ENCODE peak calls at places on chromosomes 6 and 20, in five cellular contexts. One of them, this sample, is unnamed.

GRCh38 chr20:16556299-16556698 is 16.9 kb downstream of the KIF16B start:
- DNase-seq in AG09309: no peak
- DNase-seq in adrenal gland: no peak
- DNase-seq in astrocyte of the spinal cord: no peak
- DNase-seq in tibial nerve: no peak
- DNase-seq in this sample: no peak

GRCh38 chr20:55515831-55516230 is 489.5 kb downstream of the CBLN4 start:
- DNase-seq in astrocyte of the spinal cord: no peak
- DNase-seq in AG09309: no peak
- DNase-seq in adrenal gland: no peak
- DNase-seq in tibial nerve: no peak
- DNase-seq in this sample: no peak

GRCh38 chr6:147205690-147206600 is 1.7 kb downstream of the STXBP5 start:
- DNase-seq in AG09309: no peak
- DNase-seq in adrenal gland: peak; percentile 68
- DNase-seq in astrocyte of the spinal cord: no peak
- DNase-seq in tibial nerve: no peak
- DNase-seq in this sample: no peak

GRCh38 chr20:58593880-58594473 is 57.1 kb upstream of the STX16 start:
- DNase-seq in tibial nerve: no peak
- DNase-seq in AG09309: no peak
- DNase-seq in adrenal gland: no peak
- DNase-seq in astrocyte of the spinal cord: no peak
- DNase-seq in this sample: no peak

GRCh38 chr6:84967389-84967788 is 203.0 kb upstream of the TBX18 start:
- DNase-seq in tibial nerve: no peak
- DNase-seq in adrenal gland: no peak
- DNase-seq in astrocyte of the spinal cord: peak; percentile 48
- DNase-seq in AG09309: no peak
- DNase-seq in this sample: no peak

GRCh38 chr20:24962510-24962909 is 13.4 kb downstream of the CST7 start:
- DNase-seq in adrenal gland: peak; percentile 24
- DNase-seq in AG09309: no peak
- DNase-seq in astrocyte of the spinal cord: no peak
- DNase-seq in tibial nerve: no peak
- DNase-seq in this sample: no peak

GRCh38 chr20:37396520-37397075 is 50.7 kb downstream of the SRC start:
- DNase-seq in tibial nerve: no peak
- DNase-seq in AG09309: no peak
- DNase-seq in adrenal gland: no peak
- DNase-seq in astrocyte of the spinal cord: no peak
- DNase-seq in this sample: no peak

GRCh38 chr6:32291549-32291948 is 67.7 kb upstream of the NOTCH4 start:
- DNase-seq in adrenal gland: no peak
- DNase-seq in tibial nerve: no peak
- DNase-seq in astrocyte of the spinal cord: no peak
- DNase-seq in AG09309: no peak
- DNase-seq in this sample: no peak

GRCh38 chr6:111096246-111096645 is 8.9 kb downstream of the SLC16A10 start:
- DNase-seq in AG09309: no peak
- DNase-seq in tibial nerve: no peak
- DNase-seq in astrocyte of the spinal cord: no peak
- DNase-seq in adrenal gland: no peak
- DNase-seq in this sample: no peak

GRCh38 chr20:51596656-51597388 is 54.3 kb upstream of the NFATC2 start:
- DNase-seq in adrenal gland: no peak
- DNase-seq in astrocyte of the spinal cord: no peak
- DNase-seq in tibial nerve: no peak
- DNase-seq in AG09309: peak; percentile 25
- DNase-seq in this sample: no peak

GRCh38 chr6:70129341-70129740 is 173.5 kb downstream of the COL9A1 start:
- DNase-seq in AG09309: no peak
- DNase-seq in tibial nerve: no peak
- DNase-seq in adrenal gland: no peak
- DNase-seq in astrocyte of the spinal cord: no peak
- DNase-seq in this sample: no peak

GRCh38 chr6:69917834-69918233 is 51.5 kb downstream of the COL19A1 start:
- DNase-seq in adrenal gland: no peak
- DNase-seq in tibial nerve: no peak
- DNase-seq in AG09309: no peak
- DNase-seq in astrocyte of the spinal cord: peak; percentile 81
- DNase-seq in this sample: no peak

GRCh38 chr6:34177181-34177591 is 31.3 kb upstream of the GRM4 start:
- DNase-seq in AG09309: no peak
- DNase-seq in astrocyte of the spinal cord: no peak
- DNase-seq in adrenal gland: no peak
- DNase-seq in tibial nerve: no peak
- DNase-seq in this sample: no peak

GRCh38 chr6:118632359-118632758 is 19.0 kb downstream of the CEP85L start:
- DNase-seq in adrenal gland: no peak
- DNase-seq in astrocyte of the spinal cord: no peak
- DNase-seq in tibial nerve: no peak
- DNase-seq in AG09309: no peak
- DNase-seq in this sample: no peak

GRCh38 chr6:166567107-166567506 is 19.4 kb downstream of the RAMACL start:
- DNase-seq in tibial nerve: no peak
- DNase-seq in adrenal gland: peak; percentile 20
- DNase-seq in astrocyte of the spinal cord: peak; percentile 97
- DNase-seq in AG09309: peak; percentile 97
- DNase-seq in this sample: no peak

GRCh38 chr20:31842471-31843157 is 2.8 kb downstream of the FOXS1 start:
- DNase-seq in tibial nerve: no peak
- DNase-seq in astrocyte of the spinal cord: peak; percentile 81
- DNase-seq in adrenal gland: no peak
- DNase-seq in AG09309: no peak
- DNase-seq in this sample: peak; percentile 77

GRCh38 chr6:132960720-132961119 is 146.4 kb downstream of the RPS12 start:
- DNase-seq in adrenal gland: no peak
- DNase-seq in AG09309: no peak
- DNase-seq in tibial nerve: no peak
- DNase-seq in astrocyte of the spinal cord: peak; percentile 40
- DNase-seq in this sample: no peak

GRCh38 chr20:17541996-17542395 is 10.8 kb upstream of the BFSP1 start:
- DNase-seq in tibial nerve: no peak
- DNase-seq in adrenal gland: no peak
- DNase-seq in astrocyte of the spinal cord: peak; percentile 77
- DNase-seq in AG09309: no peak
- DNase-seq in this sample: no peak

GRCh38 chr20:53829706-53830521 is 236.3 kb upstream of the ZNF217 start:
- DNase-seq in astrocyte of the spinal cord: peak; percentile 52
- DNase-seq in tibial nerve: no peak
- DNase-seq in adrenal gland: no peak
- DNase-seq in AG09309: peak; percentile 74
- DNase-seq in this sample: no peak

GRCh38 chr20:17653835-17654648 is 28.0 kb downstream of the RRBP1 start:
- DNase-seq in AG09309: no peak
- DNase-seq in astrocyte of the spinal cord: no peak
- DNase-seq in adrenal gland: no peak
- DNase-seq in tibial nerve: no peak
- DNase-seq in this sample: no peak

GRCh38 chr6:125717120-125717731 is 32.2 kb upstream of the HEY2 start:
- DNase-seq in AG09309: no peak
- DNase-seq in adrenal gland: no peak
- DNase-seq in tibial nerve: no peak
- DNase-seq in astrocyte of the spinal cord: no peak
- DNase-seq in this sample: no peak

GRCh38 chr6:3746119-3746691 is 5.3 kb downstream of the PXDC1 start:
- DNase-seq in astrocyte of the spinal cord: no peak
- DNase-seq in tibial nerve: no peak
- DNase-seq in adrenal gland: no peak
- DNase-seq in AG09309: no peak
- DNase-seq in this sample: no peak
- H3K4me3 ChIP-seq in astrocyte of the spinal cord: no peak overlapping the region
- H3K4me3 ChIP-seq in tibial nerve: no peak overlapping the region
- H3K4me3 ChIP-seq in adrenal gland: no peak overlapping the region
- H3K4me3 ChIP-seq in AG09309: no peak overlapping the region
- H3K4me3 ChIP-seq in this sample: peak overlapping the region; percentile 9

DNA sequence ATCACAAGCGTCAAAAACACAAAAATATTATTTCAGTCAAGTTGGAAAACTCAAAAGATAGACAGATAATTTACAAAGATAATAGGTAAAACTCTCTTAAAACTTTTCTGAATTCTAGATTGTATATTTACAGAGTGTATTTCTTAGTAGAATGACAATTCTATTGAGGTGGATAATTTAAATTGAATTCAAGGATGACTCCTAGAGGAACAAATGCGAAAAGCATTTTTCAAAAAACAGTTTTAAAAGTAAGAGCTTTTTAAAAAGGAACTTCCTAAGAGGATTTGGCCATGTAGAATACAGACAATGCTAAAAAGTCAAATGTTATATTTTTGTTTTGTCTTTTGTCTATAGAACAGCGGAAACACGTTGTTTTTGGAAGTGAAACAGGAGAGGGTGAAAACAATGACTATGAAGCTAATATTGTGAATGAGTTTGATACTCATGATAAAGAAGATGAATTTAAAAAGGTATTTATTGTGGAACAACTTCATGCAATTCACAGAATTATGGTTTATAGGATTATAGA is 90.1 kb downstream of the DNAH8 start:
- DNase-seq in tibial nerve: no peak
- DNase-seq in astrocyte of the spinal cord: peak; percentile 10
- DNase-seq in AG09309: no peak
- DNase-seq in adrenal gland: no peak
- DNase-seq in this sample: no peak
- TF ChIP-seq CTCF in tibial nerve: no peak
- TF ChIP-seq CTCF in astrocyte of the spinal cord: no peak
- TF ChIP-seq CTCF in AG09309: no peak
- TF ChIP-seq CTCF in adrenal gland: no peak
- TF ChIP-seq CTCF in this sample: no peak

GRCh38 chr6:151229401-151230276 is 10.1 kb upstream of the AKAP12 start:
- DNase-seq in astrocyte of the spinal cord: no peak
- DNase-seq in tibial nerve: no peak
- DNase-seq in adrenal gland: no peak
- DNase-seq in AG09309: no peak
- DNase-seq in this sample: no peak
- H3K4me3 ChIP-seq in astrocyte of the spinal cord: no peak overlapping the region
- H3K4me3 ChIP-seq in tibial nerve: no peak overlapping the region
- H3K4me3 ChIP-seq in adrenal gland: no peak overlapping the region
- H3K4me3 ChIP-seq in AG09309: no peak overlapping the region
- H3K4me3 ChIP-seq in this sample: no peak overlapping the region

GRCh38 chr6:89281779-89282246 is 33.3 kb downstream of the GABRR2 start:
- DNase-seq in tibial nerve: no peak
- DNase-seq in AG09309: no peak
- DNase-seq in adrenal gland: peak; percentile 62
- DNase-seq in astrocyte of the spinal cord: peak; percentile 19
- DNase-seq in this sample: no peak
- TF ChIP-seq CTCF in tibial nerve: no peak
- TF ChIP-seq CTCF in AG09309: peak; percentile 49
- TF ChIP-seq CTCF in adrenal gland: no peak
- TF ChIP-seq CTCF in astrocyte of the spinal cord: peak; percentile 58
- TF ChIP-seq CTCF in this sample: peak; percentile 20

DNA sequence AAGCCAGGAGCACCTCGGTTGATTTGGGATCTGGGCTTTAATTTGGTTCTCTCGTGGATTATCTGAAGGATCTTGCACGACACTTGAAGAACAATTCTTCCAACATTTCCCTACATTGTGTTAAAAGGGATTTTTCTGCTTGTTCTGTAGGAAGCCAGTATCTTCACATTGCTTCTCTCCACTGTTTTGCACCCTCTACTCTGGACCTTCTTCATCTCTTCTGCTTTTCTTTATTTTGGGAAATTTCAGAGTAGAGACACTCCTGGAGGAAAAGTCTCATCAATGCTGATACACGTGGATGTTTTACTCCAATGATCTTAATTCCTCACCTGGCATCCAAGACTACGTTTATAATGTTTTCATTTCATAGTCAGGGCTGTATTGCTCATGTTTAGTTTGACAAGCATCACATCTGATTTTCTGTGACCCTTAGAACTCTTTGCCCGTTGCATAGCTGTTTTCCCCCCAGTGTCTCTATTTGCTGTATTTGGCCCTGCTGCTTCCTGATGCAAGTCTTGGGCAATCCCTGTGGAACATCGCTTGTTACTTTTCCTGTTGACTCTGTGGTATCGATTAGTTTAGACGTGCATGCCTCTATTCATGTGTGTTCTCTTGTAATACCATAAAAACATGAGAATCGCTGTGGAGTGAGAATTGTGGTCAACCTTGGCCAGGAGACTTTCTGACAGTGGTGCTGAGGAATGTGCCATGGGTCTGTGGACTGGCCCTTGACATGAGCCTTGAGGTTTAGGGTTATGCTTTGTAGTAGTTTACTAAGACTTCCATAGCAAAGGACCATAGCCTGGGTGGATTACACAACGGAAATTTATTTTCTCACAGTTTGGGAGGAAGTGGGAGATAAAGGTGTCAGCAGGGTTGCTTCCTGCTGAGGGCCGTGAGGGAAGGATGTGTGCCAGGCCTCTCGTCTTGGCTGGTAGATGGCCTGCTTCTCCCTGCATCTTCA is 12.5 kb downstream of the PLCB1 start:
- DNase-seq in tibial nerve: no peak
- DNase-seq in astrocyte of the spinal cord: peak; percentile 93
- DNase-seq in AG09309: peak; percentile 57
- DNase-seq in adrenal gland: no peak
- DNase-seq in this sample: no peak
- H3K4me3 ChIP-seq in tibial nerve: no peak overlapping the region
- H3K4me3 ChIP-seq in astrocyte of the spinal cord: no peak overlapping the region
- H3K4me3 ChIP-seq in AG09309: no peak overlapping the region
- H3K4me3 ChIP-seq in adrenal gland: no peak overlapping the region
- H3K4me3 ChIP-seq in this sample: no peak overlapping the region

DNA sequence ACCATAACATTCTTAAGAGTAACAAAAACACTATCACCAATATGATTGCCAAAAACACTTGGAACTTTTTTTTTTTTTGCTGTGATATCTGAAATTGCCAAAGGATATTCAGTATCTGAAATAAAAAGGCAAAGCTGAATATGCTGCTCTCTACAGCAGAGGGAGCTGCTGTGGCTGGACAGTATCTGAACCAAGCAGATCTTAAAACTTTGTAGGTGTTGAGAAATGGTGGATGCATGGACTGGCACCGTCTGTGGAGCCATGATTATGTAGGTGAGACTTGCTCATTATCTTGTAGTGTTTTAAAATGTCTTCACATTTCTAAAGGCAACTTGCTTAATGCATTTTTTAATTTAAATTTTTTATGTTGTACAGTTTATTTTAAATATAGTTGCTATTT is 9.2 kb downstream of the PDCD2 start:
- DNase-seq in tibial nerve: no peak
- DNase-seq in adrenal gland: no peak
- DNase-seq in AG09309: no peak
- DNase-seq in astrocyte of the spinal cord: no peak
- DNase-seq in this sample: no peak
- TF ChIP-seq CTCF in tibial nerve: no peak
- TF ChIP-seq CTCF in adrenal gland: no peak
- TF ChIP-seq CTCF in AG09309: peak; percentile 19
- TF ChIP-seq CTCF in astrocyte of the spinal cord: peak; percentile 38
- TF ChIP-seq CTCF in this sample: peak; percentile 10